ENCODE peak calls at places on chromosomes 7 and 10, in six cellular contexts. One of them, this sample, is unnamed.

GRCh38 chr10:99993994-99994689 is 15.6 kb downstream of the DNMBP start:
- DNase-seq in hypothalamus: no peak
- DNase-seq in midbrain: no peak
- DNase-seq in fibroblast of mammary gland: peak
- DNase-seq in NCI-H2081: no peak
- DNase-seq in NAMALWA: peak
- DNase-seq in this sample: peak

GRCh38 chr7:136389933-136390332 is 412.8 kb upstream of the MTPN start:
- DNase-seq in hypothalamus: no peak
- DNase-seq in NCI-H2081: no peak
- DNase-seq in fibroblast of mammary gland: no peak
- DNase-seq in NAMALWA: no peak
- DNase-seq in midbrain: no peak
- DNase-seq in this sample: no peak

GRCh38 chr10:100723180-100723579 is 22.2 kb upstream of the PAX2 start:
- DNase-seq in fibroblast of mammary gland: no peak
- DNase-seq in hypothalamus: no peak
- DNase-seq in NAMALWA: no peak
- DNase-seq in midbrain: no peak
- DNase-seq in NCI-H2081: no peak
- DNase-seq in this sample: no peak

GRCh38 chr10:79019961-79020491 is 48.7 kb upstream of the ZMIZ1 start:
- DNase-seq in NCI-H2081: no peak
- DNase-seq in midbrain: no peak
- DNase-seq in hypothalamus: no peak
- DNase-seq in NAMALWA: no peak
- DNase-seq in fibroblast of mammary gland: peak
- DNase-seq in this sample: no peak

GRCh38 chr10:14583252-14583651 is 191.4 kb downstream of the FAM107B start:
- DNase-seq in NAMALWA: no peak
- DNase-seq in fibroblast of mammary gland: no peak
- DNase-seq in hypothalamus: no peak
- DNase-seq in NCI-H2081: no peak
- DNase-seq in midbrain: no peak
- DNase-seq in this sample: no peak

GRCh38 chr10:118501637-118502440 is 93.6 kb downstream of the PRLHR start:
- DNase-seq in fibroblast of mammary gland: peak
- DNase-seq in midbrain: no peak
- DNase-seq in NCI-H2081: no peak
- DNase-seq in hypothalamus: no peak
- DNase-seq in NAMALWA: no peak
- DNase-seq in this sample: no peak

GRCh38 chr7:22220947-22221346 is 136.0 kb downstream of the RAPGEF5 start:
- DNase-seq in fibroblast of mammary gland: no peak
- DNase-seq in NCI-H2081: no peak
- DNase-seq in hypothalamus: no peak
- DNase-seq in midbrain: no peak
- DNase-seq in NAMALWA: no peak
- DNase-seq in this sample: no peak

GRCh38 chr10:117631276-117632151 is 89.0 kb downstream of the EMX2 start:
- DNase-seq in midbrain: peak
- DNase-seq in NAMALWA: no peak
- DNase-seq in NCI-H2081: no peak
- DNase-seq in fibroblast of mammary gland: no peak
- DNase-seq in hypothalamus: no peak
- DNase-seq in this sample: peak

GRCh38 chr7:114082934-114083647 is 164.3 kb upstream of the PPP1R3A start:
- DNase-seq in NCI-H2081: peak
- DNase-seq in midbrain: peak
- DNase-seq in NAMALWA: no peak
- DNase-seq in hypothalamus: no peak
- DNase-seq in fibroblast of mammary gland: peak
- DNase-seq in this sample: no peak

GRCh38 chr7:30984359-30985107 is 20.8 kb downstream of the GHRHR start:
- DNase-seq in NCI-H2081: no peak
- DNase-seq in NAMALWA: no peak
- DNase-seq in fibroblast of mammary gland: peak
- DNase-seq in midbrain: peak
- DNase-seq in hypothalamus: peak
- DNase-seq in this sample: peak

GRCh38 chr10:71643904-71644303 is 75.7 kb downstream of the C10orf105 start:
- DNase-seq in NCI-H2081: no peak
- DNase-seq in hypothalamus: no peak
- DNase-seq in fibroblast of mammary gland: no peak
- DNase-seq in NAMALWA: peak
- DNase-seq in midbrain: no peak
- DNase-seq in this sample: no peak

GRCh38 chr7:96547371-96547811 is 162.3 kb downstream of the SEM1 start:
- DNase-seq in hypothalamus: no peak
- DNase-seq in NCI-H2081: peak
- DNase-seq in fibroblast of mammary gland: no peak
- DNase-seq in NAMALWA: no peak
- DNase-seq in midbrain: no peak
- DNase-seq in this sample: no peak

GRCh38 chr10:58653139-58653538 is 140.5 kb downstream of the BICC1 start:
- DNase-seq in fibroblast of mammary gland: peak
- DNase-seq in NAMALWA: no peak
- DNase-seq in NCI-H2081: no peak
- DNase-seq in midbrain: no peak
- DNase-seq in hypothalamus: no peak
- DNase-seq in this sample: no peak

GRCh38 chr10:114628106-114628505 is 30.0 kb downstream of the ABLIM1 start:
- DNase-seq in NAMALWA: no peak
- DNase-seq in midbrain: no peak
- DNase-seq in fibroblast of mammary gland: no peak
- DNase-seq in NCI-H2081: no peak
- DNase-seq in hypothalamus: no peak
- DNase-seq in this sample: no peak

GRCh38 chr7:31099451-31100444 is 47.6 kb downstream of the ADCYAP1R1 start:
- DNase-seq in hypothalamus: no peak
- DNase-seq in NAMALWA: no peak
- DNase-seq in midbrain: no peak
- DNase-seq in fibroblast of mammary gland: no peak
- DNase-seq in NCI-H2081: no peak
- DNase-seq in this sample: no peak

GRCh38 chr10:68550747-68551411 is 9.3 kb upstream of the TET1 start:
- DNase-seq in hypothalamus: no peak
- DNase-seq in midbrain: peak
- DNase-seq in fibroblast of mammary gland: peak
- DNase-seq in NCI-H2081: peak
- DNase-seq in NAMALWA: peak
- DNase-seq in this sample: peak

GRCh38 chr10:93198401-93199175 is 124.9 kb downstream of the CYP26A1 start:
- DNase-seq in fibroblast of mammary gland: peak
- DNase-seq in NCI-H2081: no peak
- DNase-seq in hypothalamus: no peak
- DNase-seq in NAMALWA: no peak
- DNase-seq in midbrain: no peak
- DNase-seq in this sample: no peak

GRCh38 chr10:129108994-129109393 is 358.0 kb upstream of the MGMT start:
- DNase-seq in fibroblast of mammary gland: no peak
- DNase-seq in NAMALWA: no peak
- DNase-seq in NCI-H2081: no peak
- DNase-seq in midbrain: no peak
- DNase-seq in hypothalamus: no peak
- DNase-seq in this sample: no peak

This sample was measured in anterior cingulate cortex.